ENCODE peak calls at places on chromosome 14, in five cellular contexts. One of them, this sample, is unnamed.

GRCh38 chr14:55399912-55400311 is 11.7 kb downstream of the ATG14 start:
- DNase-seq in NCI-H748 treated with DMSO at 0.1 percent for 48 hours: no peak
- DNase-seq in KBM-7: no peak
- DNase-seq in CD8-positive, alpha-beta T cell: no peak
- DNase-seq in activated CD4-positive, alpha-beta T cell treated with anti-CD3 and anti-CD28 coated beads, Interleukin-2, amount 50 U/mL, for 1 hour: no peak
- DNase-seq in this sample: no peak

GRCh38 chr14:73786632-73786941 is 65.0 kb upstream of the PTGR2 start:
- DNase-seq in NCI-H748 treated with DMSO at 0.1 percent for 48 hours: no peak
- DNase-seq in KBM-7: peak
- DNase-seq in CD8-positive, alpha-beta T cell: no peak
- DNase-seq in activated CD4-positive, alpha-beta T cell treated with anti-CD3 and anti-CD28 coated beads, Interleukin-2, amount 50 U/mL, for 1 hour: no peak
- DNase-seq in this sample: no peak

GRCh38 chr14:43729149-43729548 is 777.9 kb downstream of the FSCB start:
- DNase-seq in NCI-H748 treated with DMSO at 0.1 percent for 48 hours: no peak
- DNase-seq in KBM-7: no peak
- DNase-seq in CD8-positive, alpha-beta T cell: no peak
- DNase-seq in activated CD4-positive, alpha-beta T cell treated with anti-CD3 and anti-CD28 coated beads, Interleukin-2, amount 50 U/mL, for 1 hour: no peak
- DNase-seq in this sample: no peak

GRCh38 chr14:22900088-22900799 is 17.2 kb downstream of the REM2 start:
- DNase-seq in NCI-H748 treated with DMSO at 0.1 percent for 48 hours: peak
- DNase-seq in KBM-7: peak
- DNase-seq in CD8-positive, alpha-beta T cell: no peak
- DNase-seq in activated CD4-positive, alpha-beta T cell treated with anti-CD3 and anti-CD28 coated beads, Interleukin-2, amount 50 U/mL, for 1 hour: peak
- DNase-seq in this sample: no peak

GRCh38 chr14:23442721-23443356 is 7.4 kb upstream of the MYH7 start:
- DNase-seq in NCI-H748 treated with DMSO at 0.1 percent for 48 hours: no peak
- DNase-seq in KBM-7: no peak
- DNase-seq in CD8-positive, alpha-beta T cell: peak
- DNase-seq in activated CD4-positive, alpha-beta T cell treated with anti-CD3 and anti-CD28 coated beads, Interleukin-2, amount 50 U/mL, for 1 hour: no peak
- DNase-seq in this sample: no peak

GRCh38 chr14:21647380-21647779 is 6.3 kb upstream of the OR4E2 start:
- DNase-seq in NCI-H748 treated with DMSO at 0.1 percent for 48 hours: no peak
- DNase-seq in KBM-7: no peak
- DNase-seq in CD8-positive, alpha-beta T cell: no peak
- DNase-seq in activated CD4-positive, alpha-beta T cell treated with anti-CD3 and anti-CD28 coated beads, Interleukin-2, amount 50 U/mL, for 1 hour: no peak
- DNase-seq in this sample: no peak

GRCh38 chr14:92949496-92950192 is 26.7 kb downstream of the CHGA start:
- DNase-seq in NCI-H748 treated with DMSO at 0.1 percent for 48 hours: no peak
- DNase-seq in KBM-7: no peak
- DNase-seq in CD8-positive, alpha-beta T cell: no peak
- DNase-seq in activated CD4-positive, alpha-beta T cell treated with anti-CD3 and anti-CD28 coated beads, Interleukin-2, amount 50 U/mL, for 1 hour: no peak
- DNase-seq in this sample: no peak

GRCh38 chr14:56333361-56334279 is 215.4 kb downstream of the PELI2 start:
- DNase-seq in NCI-H748 treated with DMSO at 0.1 percent for 48 hours: peak
- DNase-seq in KBM-7: peak
- DNase-seq in CD8-positive, alpha-beta T cell: no peak
- DNase-seq in activated CD4-positive, alpha-beta T cell treated with anti-CD3 and anti-CD28 coated beads, Interleukin-2, amount 50 U/mL, for 1 hour: no peak
- DNase-seq in this sample: no peak

GRCh38 chr14:74491952-74492351 is 1.2 kb downstream of the NPC2 start:
- DNase-seq in NCI-H748 treated with DMSO at 0.1 percent for 48 hours: no peak
- DNase-seq in KBM-7: no peak
- DNase-seq in CD8-positive, alpha-beta T cell: no peak
- DNase-seq in activated CD4-positive, alpha-beta T cell treated with anti-CD3 and anti-CD28 coated beads, Interleukin-2, amount 50 U/mL, for 1 hour: no peak
- DNase-seq in this sample: no peak

GRCh38 chr14:48398675-48399282 is 723.4 kb upstream of the MDGA2 start:
- DNase-seq in NCI-H748 treated with DMSO at 0.1 percent for 48 hours: peak
- DNase-seq in KBM-7: peak
- DNase-seq in CD8-positive, alpha-beta T cell: no peak
- DNase-seq in activated CD4-positive, alpha-beta T cell treated with anti-CD3 and anti-CD28 coated beads, Interleukin-2, amount 50 U/mL, for 1 hour: no peak
- DNase-seq in this sample: no peak

GRCh38 chr14:99947695-99948094 is 117.5 kb upstream of the EVL start:
- DNase-seq in NCI-H748 treated with DMSO at 0.1 percent for 48 hours: no peak
- DNase-seq in KBM-7: no peak
- DNase-seq in CD8-positive, alpha-beta T cell: no peak
- DNase-seq in activated CD4-positive, alpha-beta T cell treated with anti-CD3 and anti-CD28 coated beads, Interleukin-2, amount 50 U/mL, for 1 hour: no peak
- DNase-seq in this sample: no peak

GRCh38 chr14:101215266-101215665 is 311.7 kb upstream of the RTL1 start:
- DNase-seq in NCI-H748 treated with DMSO at 0.1 percent for 48 hours: no peak
- DNase-seq in KBM-7: no peak
- DNase-seq in CD8-positive, alpha-beta T cell: peak
- DNase-seq in activated CD4-positive, alpha-beta T cell treated with anti-CD3 and anti-CD28 coated beads, Interleukin-2, amount 50 U/mL, for 1 hour: no peak
- DNase-seq in this sample: no peak

GRCh38 chr14:87992349-87992719 is 648 bp downstream of the GALC start:
- DNase-seq in NCI-H748 treated with DMSO at 0.1 percent for 48 hours: no peak
- DNase-seq in KBM-7: no peak
- DNase-seq in CD8-positive, alpha-beta T cell: no peak
- DNase-seq in activated CD4-positive, alpha-beta T cell treated with anti-CD3 and anti-CD28 coated beads, Interleukin-2, amount 50 U/mL, for 1 hour: no peak
- DNase-seq in this sample: no peak

GRCh38 chr14:77659822-77660221 is 43.4 kb upstream of the SPTLC2 start:
- DNase-seq in NCI-H748 treated with DMSO at 0.1 percent for 48 hours: no peak
- DNase-seq in KBM-7: no peak
- DNase-seq in CD8-positive, alpha-beta T cell: no peak
- DNase-seq in activated CD4-positive, alpha-beta T cell treated with anti-CD3 and anti-CD28 coated beads, Interleukin-2, amount 50 U/mL, for 1 hour: no peak
- DNase-seq in this sample: no peak

GRCh38 chr14:104694991-104695659 is 5.7 kb downstream of the INF2 start:
- DNase-seq in NCI-H748 treated with DMSO at 0.1 percent for 48 hours: no peak
- DNase-seq in KBM-7: no peak
- DNase-seq in CD8-positive, alpha-beta T cell: peak
- DNase-seq in activated CD4-positive, alpha-beta T cell treated with anti-CD3 and anti-CD28 coated beads, Interleukin-2, amount 50 U/mL, for 1 hour: peak
- DNase-seq in this sample: no peak

GRCh38 chr14:92670177-92670576 is 78.2 kb downstream of the LGMN start:
- DNase-seq in NCI-H748 treated with DMSO at 0.1 percent for 48 hours: no peak
- DNase-seq in KBM-7: peak
- DNase-seq in CD8-positive, alpha-beta T cell: no peak
- DNase-seq in activated CD4-positive, alpha-beta T cell treated with anti-CD3 and anti-CD28 coated beads, Interleukin-2, amount 50 U/mL, for 1 hour: no peak
- DNase-seq in this sample: no peak

GRCh38 chr14:97061198-97061597 is 264.0 kb downstream of the VRK1 start:
- DNase-seq in NCI-H748 treated with DMSO at 0.1 percent for 48 hours: no peak
- DNase-seq in KBM-7: no peak
- DNase-seq in CD8-positive, alpha-beta T cell: no peak
- DNase-seq in activated CD4-positive, alpha-beta T cell treated with anti-CD3 and anti-CD28 coated beads, Interleukin-2, amount 50 U/mL, for 1 hour: no peak
- DNase-seq in this sample: no peak

GRCh38 chr14:74834682-74835392 is 41.1 kb downstream of the PROX2 start:
- DNase-seq in NCI-H748 treated with DMSO at 0.1 percent for 48 hours: no peak
- DNase-seq in KBM-7: no peak
- DNase-seq in CD8-positive, alpha-beta T cell: no peak
- DNase-seq in activated CD4-positive, alpha-beta T cell treated with anti-CD3 and anti-CD28 coated beads, Interleukin-2, amount 50 U/mL, for 1 hour: no peak
- DNase-seq in this sample: no peak

GRCh38 chr14:64923015-64923414 is 8.8 kb downstream of the CHURC1 start:
- DNase-seq in NCI-H748 treated with DMSO at 0.1 percent for 48 hours: no peak
- DNase-seq in KBM-7: no peak
- DNase-seq in CD8-positive, alpha-beta T cell: no peak
- DNase-seq in activated CD4-positive, alpha-beta T cell treated with anti-CD3 and anti-CD28 coated beads, Interleukin-2, amount 50 U/mL, for 1 hour: no peak
- DNase-seq in this sample: no peak

GRCh38 chr14:102866982-102867761 is 55.3 kb upstream of the AMN start:
- DNase-seq in NCI-H748 treated with DMSO at 0.1 percent for 48 hours: no peak
- DNase-seq in KBM-7: no peak
- DNase-seq in CD8-positive, alpha-beta T cell: no peak
- DNase-seq in activated CD4-positive, alpha-beta T cell treated with anti-CD3 and anti-CD28 coated beads, Interleukin-2, amount 50 U/mL, for 1 hour: no peak
- DNase-seq in this sample: no peak

GRCh38 chr14:74380845-74381244 is 32.6 kb downstream of the VRTN start:
- DNase-seq in NCI-H748 treated with DMSO at 0.1 percent for 48 hours: no peak
- DNase-seq in KBM-7: no peak
- DNase-seq in CD8-positive, alpha-beta T cell: no peak
- DNase-seq in activated CD4-positive, alpha-beta T cell treated with anti-CD3 and anti-CD28 coated beads, Interleukin-2, amount 50 U/mL, for 1 hour: no peak
- DNase-seq in this sample: no peak

GRCh38 chr14:105065280-105066228 is at the start of gene GPR132:
- DNase-seq in NCI-H748 treated with DMSO at 0.1 percent for 48 hours: no peak
- DNase-seq in KBM-7: peak
- DNase-seq in CD8-positive, alpha-beta T cell: peak
- DNase-seq in activated CD4-positive, alpha-beta T cell treated with anti-CD3 and anti-CD28 coated beads, Interleukin-2, amount 50 U/mL, for 1 hour: peak
- DNase-seq in this sample: peak

GRCh38 chr14:95463173-95463901 is 53.1 kb downstream of the SYNE3 start:
- DNase-seq in NCI-H748 treated with DMSO at 0.1 percent for 48 hours: peak
- DNase-seq in KBM-7: peak
- DNase-seq in CD8-positive, alpha-beta T cell: peak
- DNase-seq in activated CD4-positive, alpha-beta T cell treated with anti-CD3 and anti-CD28 coated beads, Interleukin-2, amount 50 U/mL, for 1 hour: peak
- DNase-seq in this sample: no peak

GRCh38 chr14:42172304-42172703 is 565.6 kb downstream of the LRFN5 start:
- DNase-seq in NCI-H748 treated with DMSO at 0.1 percent for 48 hours: no peak
- DNase-seq in KBM-7: no peak
- DNase-seq in CD8-positive, alpha-beta T cell: no peak
- DNase-seq in activated CD4-positive, alpha-beta T cell treated with anti-CD3 and anti-CD28 coated beads, Interleukin-2, amount 50 U/mL, for 1 hour: no peak
- DNase-seq in this sample: no peak

GRCh38 chr14:103533137-103533998 is 4.4 kb downstream of the TRMT61A start:
- DNase-seq in NCI-H748 treated with DMSO at 0.1 percent for 48 hours: no peak
- DNase-seq in KBM-7: no peak
- DNase-seq in CD8-positive, alpha-beta T cell: no peak
- DNase-seq in activated CD4-positive, alpha-beta T cell treated with anti-CD3 and anti-CD28 coated beads, Interleukin-2, amount 50 U/mL, for 1 hour: no peak
- DNase-seq in this sample: no peak

GRCh38 chr14:53949201-53949600 is 7.4 kb downstream of the BMP4 start:
- DNase-seq in NCI-H748 treated with DMSO at 0.1 percent for 48 hours: no peak
- DNase-seq in KBM-7: no peak
- DNase-seq in CD8-positive, alpha-beta T cell: no peak
- DNase-seq in activated CD4-positive, alpha-beta T cell treated with anti-CD3 and anti-CD28 coated beads, Interleukin-2, amount 50 U/mL, for 1 hour: no peak
- DNase-seq in this sample: no peak

GRCh38 chr14:95490727-95491451 is 25.6 kb downstream of the SYNE3 start:
- DNase-seq in NCI-H748 treated with DMSO at 0.1 percent for 48 hours: no peak
- DNase-seq in KBM-7: no peak
- DNase-seq in CD8-positive, alpha-beta T cell: no peak
- DNase-seq in activated CD4-positive, alpha-beta T cell treated with anti-CD3 and anti-CD28 coated beads, Interleukin-2, amount 50 U/mL, for 1 hour: no peak
- DNase-seq in this sample: no peak

GRCh38 chr14:36319899-36320209 is 583 bp downstream of the MBIP start:
- DNase-seq in NCI-H748 treated with DMSO at 0.1 percent for 48 hours: peak
- DNase-seq in KBM-7: no peak
- DNase-seq in CD8-positive, alpha-beta T cell: no peak
- DNase-seq in activated CD4-positive, alpha-beta T cell treated with anti-CD3 and anti-CD28 coated beads, Interleukin-2, amount 50 U/mL, for 1 hour: no peak
- DNase-seq in this sample: no peak

GRCh38 chr14:95886366-95886765 is 9.7 kb downstream of the TUNAR start:
- DNase-seq in NCI-H748 treated with DMSO at 0.1 percent for 48 hours: no peak
- DNase-seq in KBM-7: no peak
- DNase-seq in CD8-positive, alpha-beta T cell: no peak
- DNase-seq in activated CD4-positive, alpha-beta T cell treated with anti-CD3 and anti-CD28 coated beads, Interleukin-2, amount 50 U/mL, for 1 hour: no peak
- DNase-seq in this sample: no peak

GRCh38 chr14:61567838-61568571 is 127.3 kb upstream of the HIF1A start:
- DNase-seq in NCI-H748 treated with DMSO at 0.1 percent for 48 hours: no peak
- DNase-seq in KBM-7: peak
- DNase-seq in CD8-positive, alpha-beta T cell: peak
- DNase-seq in activated CD4-positive, alpha-beta T cell treated with anti-CD3 and anti-CD28 coated beads, Interleukin-2, amount 50 U/mL, for 1 hour: no peak
- DNase-seq in this sample: no peak

GRCh38 chr14:39755269-39755878 is 323.1 kb upstream of the FBXO33 start:
- DNase-seq in NCI-H748 treated with DMSO at 0.1 percent for 48 hours: no peak
- DNase-seq in KBM-7: no peak
- DNase-seq in CD8-positive, alpha-beta T cell: no peak
- DNase-seq in activated CD4-positive, alpha-beta T cell treated with anti-CD3 and anti-CD28 coated beads, Interleukin-2, amount 50 U/mL, for 1 hour: no peak
- DNase-seq in this sample: no peak

GRCh38 chr14:78007160-78007559 is 163.0 kb upstream of the NRXN3 start:
- DNase-seq in NCI-H748 treated with DMSO at 0.1 percent for 48 hours: no peak
- DNase-seq in KBM-7: no peak
- DNase-seq in CD8-positive, alpha-beta T cell: no peak
- DNase-seq in activated CD4-positive, alpha-beta T cell treated with anti-CD3 and anti-CD28 coated beads, Interleukin-2, amount 50 U/mL, for 1 hour: no peak
- DNase-seq in this sample: no peak

GRCh38 chr14:92726135-92726932 is 22.1 kb downstream of the LGMN start:
- DNase-seq in NCI-H748 treated with DMSO at 0.1 percent for 48 hours: no peak
- DNase-seq in KBM-7: no peak
- DNase-seq in CD8-positive, alpha-beta T cell: no peak
- DNase-seq in activated CD4-positive, alpha-beta T cell treated with anti-CD3 and anti-CD28 coated beads, Interleukin-2, amount 50 U/mL, for 1 hour: peak
- DNase-seq in this sample: no peak

GRCh38 chr14:104954746-104955395 is 23.3 kb downstream of the AHNAK2 start:
- DNase-seq in NCI-H748 treated with DMSO at 0.1 percent for 48 hours: no peak
- DNase-seq in KBM-7: no peak
- DNase-seq in CD8-positive, alpha-beta T cell: no peak
- DNase-seq in activated CD4-positive, alpha-beta T cell treated with anti-CD3 and anti-CD28 coated beads, Interleukin-2, amount 50 U/mL, for 1 hour: no peak
- DNase-seq in this sample: no peak

This sample was measured in activated T-helper 9 cell treated with anti-CD3 and anti-CD28 coated beads, Interleukin-2, amount 50 U/mL, for 16 hours.